ENCODE peak calls at places on chromosome 2, in six cellular contexts. One of them, this sample, is unnamed.

GRCh38 chr2:39140322-39140847 is 19.5 kb upstream of the SOS1 start:
- DNase-seq in stimulated activated CD4-positive, alpha-beta T cell treated with anti-CD3 and anti-CD28 coated beads, Interleukin-4, amount 100 ng/mL, for 4 hours: no peak
- DNase-seq in stimulated activated CD8-positive, alpha-beta memory T cell treated with anti-CD3 and anti-CD28 coated beads, Interleukin-15, amount 100 ng/mL, for 24 hours: no peak
- DNase-seq in GM23248: no peak
- DNase-seq in HFF-Myc: no peak
- DNase-seq in smooth muscle cell of the brain vasculature: no peak
- DNase-seq in this sample: no peak

GRCh38 chr2:65130440-65131175 is 702 bp upstream of the RAB1A start:
- DNase-seq in stimulated activated CD8-positive, alpha-beta memory T cell treated with anti-CD3 and anti-CD28 coated beads, Interleukin-15, amount 100 ng/mL, for 24 hours: no peak
- DNase-seq in smooth muscle cell of the brain vasculature: peak
- DNase-seq in stimulated activated CD4-positive, alpha-beta T cell treated with anti-CD3 and anti-CD28 coated beads, Interleukin-4, amount 100 ng/mL, for 4 hours: no peak
- DNase-seq in GM23248: no peak
- DNase-seq in HFF-Myc: no peak
- DNase-seq in this sample: peak

GRCh38 chr2:73739101-73739500 is 2.0 kb upstream of the TPRKB start:
- DNase-seq in GM23248: no peak
- DNase-seq in HFF-Myc: no peak
- DNase-seq in stimulated activated CD4-positive, alpha-beta T cell treated with anti-CD3 and anti-CD28 coated beads, Interleukin-4, amount 100 ng/mL, for 4 hours: no peak
- DNase-seq in smooth muscle cell of the brain vasculature: no peak
- DNase-seq in stimulated activated CD8-positive, alpha-beta memory T cell treated with anti-CD3 and anti-CD28 coated beads, Interleukin-15, amount 100 ng/mL, for 24 hours: no peak
- DNase-seq in this sample: no peak

GRCh38 chr2:76391663-76392062 is 680.9 kb upstream of the GCFC2 start:
- DNase-seq in GM23248: no peak
- DNase-seq in stimulated activated CD4-positive, alpha-beta T cell treated with anti-CD3 and anti-CD28 coated beads, Interleukin-4, amount 100 ng/mL, for 4 hours: no peak
- DNase-seq in HFF-Myc: no peak
- DNase-seq in stimulated activated CD8-positive, alpha-beta memory T cell treated with anti-CD3 and anti-CD28 coated beads, Interleukin-15, amount 100 ng/mL, for 24 hours: no peak
- DNase-seq in smooth muscle cell of the brain vasculature: no peak
- DNase-seq in this sample: no peak

GRCh38 chr2:8685697-8686358 is 4.0 kb downstream of the ID2 start:
- DNase-seq in smooth muscle cell of the brain vasculature: no peak
- DNase-seq in stimulated activated CD4-positive, alpha-beta T cell treated with anti-CD3 and anti-CD28 coated beads, Interleukin-4, amount 100 ng/mL, for 4 hours: peak
- DNase-seq in stimulated activated CD8-positive, alpha-beta memory T cell treated with anti-CD3 and anti-CD28 coated beads, Interleukin-15, amount 100 ng/mL, for 24 hours: peak
- DNase-seq in HFF-Myc: no peak
- DNase-seq in GM23248: peak
- DNase-seq in this sample: peak

GRCh38 chr2:11726384-11726783 is 20.0 kb upstream of the LPIN1 start:
- DNase-seq in smooth muscle cell of the brain vasculature: no peak
- DNase-seq in GM23248: no peak
- DNase-seq in HFF-Myc: no peak
- DNase-seq in stimulated activated CD8-positive, alpha-beta memory T cell treated with anti-CD3 and anti-CD28 coated beads, Interleukin-15, amount 100 ng/mL, for 24 hours: no peak
- DNase-seq in stimulated activated CD4-positive, alpha-beta T cell treated with anti-CD3 and anti-CD28 coated beads, Interleukin-4, amount 100 ng/mL, for 4 hours: no peak
- DNase-seq in this sample: no peak

GRCh38 chr2:40096360-40096759 is 317.3 kb upstream of the THUMPD2 start:
- DNase-seq in stimulated activated CD8-positive, alpha-beta memory T cell treated with anti-CD3 and anti-CD28 coated beads, Interleukin-15, amount 100 ng/mL, for 24 hours: no peak
- DNase-seq in smooth muscle cell of the brain vasculature: no peak
- DNase-seq in stimulated activated CD4-positive, alpha-beta T cell treated with anti-CD3 and anti-CD28 coated beads, Interleukin-4, amount 100 ng/mL, for 4 hours: no peak
- DNase-seq in GM23248: peak
- DNase-seq in HFF-Myc: no peak
- DNase-seq in this sample: no peak

GRCh38 chr2:149388120-149388816 is 57.9 kb downstream of the LYPD6 start:
- DNase-seq in HFF-Myc: no peak
- DNase-seq in stimulated activated CD8-positive, alpha-beta memory T cell treated with anti-CD3 and anti-CD28 coated beads, Interleukin-15, amount 100 ng/mL, for 24 hours: no peak
- DNase-seq in stimulated activated CD4-positive, alpha-beta T cell treated with anti-CD3 and anti-CD28 coated beads, Interleukin-4, amount 100 ng/mL, for 4 hours: no peak
- DNase-seq in smooth muscle cell of the brain vasculature: no peak
- DNase-seq in GM23248: peak
- DNase-seq in this sample: no peak

GRCh38 chr2:54818226-54818625 is 94.8 kb downstream of the EML6 start:
- DNase-seq in HFF-Myc: no peak
- DNase-seq in smooth muscle cell of the brain vasculature: no peak
- DNase-seq in GM23248: no peak
- DNase-seq in stimulated activated CD4-positive, alpha-beta T cell treated with anti-CD3 and anti-CD28 coated beads, Interleukin-4, amount 100 ng/mL, for 4 hours: no peak
- DNase-seq in stimulated activated CD8-positive, alpha-beta memory T cell treated with anti-CD3 and anti-CD28 coated beads, Interleukin-15, amount 100 ng/mL, for 24 hours: no peak
- DNase-seq in this sample: no peak

GRCh38 chr2:48445091-48445725 is 84.7 kb upstream of the STON1 start:
- DNase-seq in GM23248: no peak
- DNase-seq in stimulated activated CD4-positive, alpha-beta T cell treated with anti-CD3 and anti-CD28 coated beads, Interleukin-4, amount 100 ng/mL, for 4 hours: no peak
- DNase-seq in HFF-Myc: no peak
- DNase-seq in smooth muscle cell of the brain vasculature: no peak
- DNase-seq in stimulated activated CD8-positive, alpha-beta memory T cell treated with anti-CD3 and anti-CD28 coated beads, Interleukin-15, amount 100 ng/mL, for 24 hours: no peak
- DNase-seq in this sample: no peak

GRCh38 chr2:37471994-37472393 is 127.6 kb downstream of the QPCT start:
- DNase-seq in stimulated activated CD4-positive, alpha-beta T cell treated with anti-CD3 and anti-CD28 coated beads, Interleukin-4, amount 100 ng/mL, for 4 hours: no peak
- DNase-seq in GM23248: peak
- DNase-seq in HFF-Myc: no peak
- DNase-seq in smooth muscle cell of the brain vasculature: no peak
- DNase-seq in stimulated activated CD8-positive, alpha-beta memory T cell treated with anti-CD3 and anti-CD28 coated beads, Interleukin-15, amount 100 ng/mL, for 24 hours: no peak
- DNase-seq in this sample: no peak

GRCh38 chr2:57210855-57211254 is 835.8 kb upstream of the VRK2 start:
- DNase-seq in stimulated activated CD4-positive, alpha-beta T cell treated with anti-CD3 and anti-CD28 coated beads, Interleukin-4, amount 100 ng/mL, for 4 hours: no peak
- DNase-seq in HFF-Myc: no peak
- DNase-seq in stimulated activated CD8-positive, alpha-beta memory T cell treated with anti-CD3 and anti-CD28 coated beads, Interleukin-15, amount 100 ng/mL, for 24 hours: no peak
- DNase-seq in smooth muscle cell of the brain vasculature: no peak
- DNase-seq in GM23248: no peak
- DNase-seq in this sample: no peak

GRCh38 chr2:62596061-62596658 is 90.2 kb upstream of the TMEM17 start:
- DNase-seq in stimulated activated CD4-positive, alpha-beta T cell treated with anti-CD3 and anti-CD28 coated beads, Interleukin-4, amount 100 ng/mL, for 4 hours: no peak
- DNase-seq in GM23248: peak
- DNase-seq in HFF-Myc: peak
- DNase-seq in smooth muscle cell of the brain vasculature: no peak
- DNase-seq in stimulated activated CD8-positive, alpha-beta memory T cell treated with anti-CD3 and anti-CD28 coated beads, Interleukin-15, amount 100 ng/mL, for 24 hours: no peak
- DNase-seq in this sample: no peak

GRCh38 chr2:20223345-20224190 is 1.4 kb downstream of the SDC1 start:
- DNase-seq in stimulated activated CD4-positive, alpha-beta T cell treated with anti-CD3 and anti-CD28 coated beads, Interleukin-4, amount 100 ng/mL, for 4 hours: no peak
- DNase-seq in HFF-Myc: no peak
- DNase-seq in GM23248: peak
- DNase-seq in stimulated activated CD8-positive, alpha-beta memory T cell treated with anti-CD3 and anti-CD28 coated beads, Interleukin-15, amount 100 ng/mL, for 24 hours: no peak
- DNase-seq in smooth muscle cell of the brain vasculature: no peak
- DNase-seq in this sample: no peak

GRCh38 chr2:128536925-128537620 is 218.4 kb upstream of the HS6ST1 start:
- DNase-seq in smooth muscle cell of the brain vasculature: peak
- DNase-seq in stimulated activated CD8-positive, alpha-beta memory T cell treated with anti-CD3 and anti-CD28 coated beads, Interleukin-15, amount 100 ng/mL, for 24 hours: no peak
- DNase-seq in GM23248: peak
- DNase-seq in HFF-Myc: peak
- DNase-seq in stimulated activated CD4-positive, alpha-beta T cell treated with anti-CD3 and anti-CD28 coated beads, Interleukin-4, amount 100 ng/mL, for 4 hours: no peak
- DNase-seq in this sample: peak

GRCh38 chr2:11513319-11513718 is 20.5 kb upstream of the GREB1 start:
- DNase-seq in GM23248: no peak
- DNase-seq in smooth muscle cell of the brain vasculature: no peak
- DNase-seq in stimulated activated CD4-positive, alpha-beta T cell treated with anti-CD3 and anti-CD28 coated beads, Interleukin-4, amount 100 ng/mL, for 4 hours: no peak
- DNase-seq in stimulated activated CD8-positive, alpha-beta memory T cell treated with anti-CD3 and anti-CD28 coated beads, Interleukin-15, amount 100 ng/mL, for 24 hours: no peak
- DNase-seq in HFF-Myc: no peak
- DNase-seq in this sample: no peak

GRCh38 chr2:43877782-43878464 is 39.2 kb downstream of the ABCG8 start:
- DNase-seq in stimulated activated CD8-positive, alpha-beta memory T cell treated with anti-CD3 and anti-CD28 coated beads, Interleukin-15, amount 100 ng/mL, for 24 hours: peak
- DNase-seq in GM23248: peak
- DNase-seq in stimulated activated CD4-positive, alpha-beta T cell treated with anti-CD3 and anti-CD28 coated beads, Interleukin-4, amount 100 ng/mL, for 4 hours: peak
- DNase-seq in HFF-Myc: peak
- DNase-seq in smooth muscle cell of the brain vasculature: no peak
- DNase-seq in this sample: peak

GRCh38 chr2:30300456-30301221 is 69.3 kb downstream of the LBH start:
- DNase-seq in stimulated activated CD4-positive, alpha-beta T cell treated with anti-CD3 and anti-CD28 coated beads, Interleukin-4, amount 100 ng/mL, for 4 hours: no peak
- DNase-seq in smooth muscle cell of the brain vasculature: no peak
- DNase-seq in HFF-Myc: no peak
- DNase-seq in stimulated activated CD8-positive, alpha-beta memory T cell treated with anti-CD3 and anti-CD28 coated beads, Interleukin-15, amount 100 ng/mL, for 24 hours: no peak
- DNase-seq in GM23248: peak
- DNase-seq in this sample: no peak

GRCh38 chr2:85248741-85249524 is 78.9 kb downstream of the TGOLN2 start:
- DNase-seq in smooth muscle cell of the brain vasculature: peak
- DNase-seq in HFF-Myc: peak
- DNase-seq in stimulated activated CD8-positive, alpha-beta memory T cell treated with anti-CD3 and anti-CD28 coated beads, Interleukin-15, amount 100 ng/mL, for 24 hours: no peak
- DNase-seq in GM23248: peak
- DNase-seq in stimulated activated CD4-positive, alpha-beta T cell treated with anti-CD3 and anti-CD28 coated beads, Interleukin-4, amount 100 ng/mL, for 4 hours: no peak
- DNase-seq in this sample: no peak

GRCh38 chr2:177239053-177239452 is 25.5 kb downstream of the NFE2L2 start:
- DNase-seq in smooth muscle cell of the brain vasculature: no peak
- DNase-seq in GM23248: no peak
- DNase-seq in HFF-Myc: no peak
- DNase-seq in stimulated activated CD8-positive, alpha-beta memory T cell treated with anti-CD3 and anti-CD28 coated beads, Interleukin-15, amount 100 ng/mL, for 24 hours: no peak
- DNase-seq in stimulated activated CD4-positive, alpha-beta T cell treated with anti-CD3 and anti-CD28 coated beads, Interleukin-4, amount 100 ng/mL, for 4 hours: no peak
- DNase-seq in this sample: no peak

GRCh38 chr2:18545384-18545783 is 15.1 kb downstream of the RDH14 start:
- DNase-seq in stimulated activated CD8-positive, alpha-beta memory T cell treated with anti-CD3 and anti-CD28 coated beads, Interleukin-15, amount 100 ng/mL, for 24 hours: no peak
- DNase-seq in smooth muscle cell of the brain vasculature: no peak
- DNase-seq in HFF-Myc: no peak
- DNase-seq in stimulated activated CD4-positive, alpha-beta T cell treated with anti-CD3 and anti-CD28 coated beads, Interleukin-4, amount 100 ng/mL, for 4 hours: no peak
- DNase-seq in GM23248: peak
- DNase-seq in this sample: no peak

GRCh38 chr2:219352448-219353023 is 20.0 kb upstream of the RESP18 start:
- DNase-seq in stimulated activated CD8-positive, alpha-beta memory T cell treated with anti-CD3 and anti-CD28 coated beads, Interleukin-15, amount 100 ng/mL, for 24 hours: peak
- DNase-seq in GM23248: peak
- DNase-seq in stimulated activated CD4-positive, alpha-beta T cell treated with anti-CD3 and anti-CD28 coated beads, Interleukin-4, amount 100 ng/mL, for 4 hours: peak
- DNase-seq in HFF-Myc: peak
- DNase-seq in smooth muscle cell of the brain vasculature: peak
- DNase-seq in this sample: no peak

GRCh38 chr2:133266075-133266925 is 302.0 kb downstream of the NCKAP5 start:
- DNase-seq in GM23248: peak
- DNase-seq in stimulated activated CD4-positive, alpha-beta T cell treated with anti-CD3 and anti-CD28 coated beads, Interleukin-4, amount 100 ng/mL, for 4 hours: no peak
- DNase-seq in stimulated activated CD8-positive, alpha-beta memory T cell treated with anti-CD3 and anti-CD28 coated beads, Interleukin-15, amount 100 ng/mL, for 24 hours: no peak
- DNase-seq in smooth muscle cell of the brain vasculature: no peak
- DNase-seq in HFF-Myc: no peak
- DNase-seq in this sample: no peak

GRCh38 chr2:134682726-134683125 is 36.1 kb downstream of the TMEM163 start:
- DNase-seq in GM23248: no peak
- DNase-seq in stimulated activated CD8-positive, alpha-beta memory T cell treated with anti-CD3 and anti-CD28 coated beads, Interleukin-15, amount 100 ng/mL, for 24 hours: no peak
- DNase-seq in smooth muscle cell of the brain vasculature: no peak
- DNase-seq in stimulated activated CD4-positive, alpha-beta T cell treated with anti-CD3 and anti-CD28 coated beads, Interleukin-4, amount 100 ng/mL, for 4 hours: no peak
- DNase-seq in HFF-Myc: no peak
- DNase-seq in this sample: no peak

GRCh38 chr2:176812376-176812775 is 400.2 kb upstream of the HNRNPA3 start:
- DNase-seq in stimulated activated CD8-positive, alpha-beta memory T cell treated with anti-CD3 and anti-CD28 coated beads, Interleukin-15, amount 100 ng/mL, for 24 hours: no peak
- DNase-seq in GM23248: no peak
- DNase-seq in stimulated activated CD4-positive, alpha-beta T cell treated with anti-CD3 and anti-CD28 coated beads, Interleukin-4, amount 100 ng/mL, for 4 hours: no peak
- DNase-seq in HFF-Myc: no peak
- DNase-seq in smooth muscle cell of the brain vasculature: no peak
- DNase-seq in this sample: no peak

GRCh38 chr2:140658766-140659165 is 1472.0 kb downstream of the LRP1B start:
- DNase-seq in smooth muscle cell of the brain vasculature: no peak
- DNase-seq in stimulated activated CD4-positive, alpha-beta T cell treated with anti-CD3 and anti-CD28 coated beads, Interleukin-4, amount 100 ng/mL, for 4 hours: no peak
- DNase-seq in HFF-Myc: no peak
- DNase-seq in GM23248: no peak
- DNase-seq in stimulated activated CD8-positive, alpha-beta memory T cell treated with anti-CD3 and anti-CD28 coated beads, Interleukin-15, amount 100 ng/mL, for 24 hours: no peak
- DNase-seq in this sample: no peak

This sample was measured in GOT3.